ENCODE peak calls at places on chromosome 12, in nine cellular contexts. E, Q, V, G, S, C, F, U and Z are unnamed samples.

GRCh38 chr12:80195143-80195726 is 95.9 kb downstream of the OTOGL start:
- DNase-seq in U (no peak), V (no peak), G (peak), S (peak), C (no peak), F (peak), E (peak), Q (peak), Z (no peak)

GRCh38 chr12:27619308-27619707 is 76.9 kb upstream of the REP15 start:
- DNase-seq in G (peak), S (peak), E (no peak), V (no peak), C (no peak), F (peak), Q (peak), U (no peak), Z (no peak)

GRCh38 chr12:6613015-6613775 is 6.0 kb upstream of the CHD4 start:
- DNase-seq in C (no peak), S (peak), U (no peak), V (peak), F (no peak), E (no peak), G (peak), Q (peak), Z (peak)

GRCh38 chr12:28933864-28934527 is 215.1 kb upstream of the FAR2 start:
- DNase-seq in C (no peak), S (no peak), F (no peak), Q (peak), U (no peak), G (no peak), E (no peak), V (no peak), Z (no peak)

GRCh38 chr12:94079965-94080683 is 68.3 kb upstream of the PLXNC1 start:
- DNase-seq in V (no peak), S (no peak), F (no peak), Q (peak), E (no peak), G (no peak), C (no peak), U (no peak), Z (no peak)

GRCh38 chr12:104132351-104132956 is 5.6 kb downstream of the NFYB start:
- DNase-seq in C (no peak), E (no peak), G (no peak), V (no peak), F (no peak), S (no peak), Q (no peak), U (no peak), Z (no peak)

GRCh38 chr12:13163868-13164267 is 32.7 kb upstream of the EMP1 start:
- DNase-seq in C (no peak), F (no peak), U (no peak), G (no peak), E (no peak), Q (no peak), S (no peak), V (no peak), Z (no peak)

GRCh38 chr12:47730341-47730744 is 5.1 kb upstream of the ENDOU start:
- DNase-seq in S (no peak), G (no peak), C (no peak), U (no peak), Q (no peak), E (no peak), V (no peak), F (no peak), Z (no peak)

GRCh38 chr12:92908108-92908507 is 21.0 kb downstream of the EEA1 start:
- DNase-seq in F (no peak), E (no peak), C (no peak), V (no peak), G (no peak), Q (no peak), S (no peak), U (no peak), Z (no peak)

GRCh38 chr12:114631242-114631641 is 52.7 kb downstream of the TBX3 start:
- DNase-seq in E (no peak), V (no peak), U (no peak), C (no peak), G (no peak), S (no peak), Q (no peak), F (no peak), Z (no peak)

GRCh38 chr12:23084236-23084995 is 459.4 kb downstream of the ETNK1 start:
- DNase-seq in Q (peak), U (no peak), G (peak), E (no peak), C (no peak), V (no peak), F (peak), S (peak), Z (no peak)

GRCh38 chr12:130828895-130829294 is 10.2 kb downstream of the STX2 start:
- DNase-seq in U (no peak), Q (no peak), S (no peak), E (no peak), V (no peak), G (no peak), C (no peak), F (no peak), Z (no peak)

GRCh38 chr12:111597731-111598636 is 1.1 kb downstream of the ATXN2 start:
- DNase-seq in E (peak), V (peak), G (no peak), F (no peak), Q (peak), U (peak), S (no peak), C (no peak), Z (peak)

GRCh38 chr12:132736913-132737312 is 24.7 kb downstream of the ANKLE2 start:
- DNase-seq in F (no peak), S (no peak), Q (no peak), V (no peak), E (no peak), U (no peak), G (no peak), C (no peak), Z (no peak)

GRCh38 chr12:70121562-70121961 is 121.7 kb upstream of the CNOT2 start:
- DNase-seq in Q (no peak), G (no peak), S (no peak), E (no peak), F (no peak), V (no peak), C (no peak), U (no peak), Z (no peak)